ENCODE peak calls at places on chromosomes 7 and 10, in five cellular contexts. One of them, this sample, is unnamed.

GRCh38 chr7:152074673-152075072 is 49.2 kb downstream of the GALNT11 start:
- DNase-seq in HCT116: no peak
- DNase-seq in SK-N-SH: no peak
- DNase-seq in GM12878: no peak
- DNase-seq in HepG2: peak
- DNase-seq in this sample: no peak

GRCh38 chr7:76513817-76514799 is 3.8 kb downstream of the UPK3B start:
- DNase-seq in HCT116: no peak
- DNase-seq in SK-N-SH: no peak
- DNase-seq in GM12878: no peak
- DNase-seq in HepG2: no peak
- DNase-seq in this sample: no peak

GRCh38 chr10:4545077-4545476 is 280.9 kb upstream of the AKR1E2 start:
- DNase-seq in HCT116: no peak
- DNase-seq in SK-N-SH: no peak
- DNase-seq in GM12878: no peak
- DNase-seq in HepG2: no peak
- DNase-seq in this sample: no peak

GRCh38 chr7:132169730-132170129 is 406.5 kb downstream of the PLXNA4 start:
- DNase-seq in HCT116: no peak
- DNase-seq in SK-N-SH: no peak
- DNase-seq in GM12878: no peak
- DNase-seq in HepG2: no peak
- DNase-seq in this sample: peak

GRCh38 chr7:82729172-82730030 is 285.8 kb upstream of the CACNA2D1 start:
- DNase-seq in HCT116: peak
- DNase-seq in SK-N-SH: peak
- DNase-seq in GM12878: no peak
- DNase-seq in HepG2: peak
- DNase-seq in this sample: peak

GRCh38 chr7:112207106-112207592 is 654 bp downstream of the ZNF277 start:
- DNase-seq in HCT116: no peak
- DNase-seq in SK-N-SH: peak
- DNase-seq in GM12878: no peak
- DNase-seq in HepG2: no peak
- DNase-seq in this sample: peak

GRCh38 chr7:112212516-112213036 is 6.1 kb downstream of the ZNF277 start:
- DNase-seq in HCT116: no peak
- DNase-seq in SK-N-SH: no peak
- DNase-seq in GM12878: no peak
- DNase-seq in HepG2: no peak
- DNase-seq in this sample: no peak

GRCh38 chr10:69704231-69704630 is 74.2 kb downstream of the FAM241B start:
- DNase-seq in HCT116: no peak
- DNase-seq in SK-N-SH: no peak
- DNase-seq in GM12878: no peak
- DNase-seq in HepG2: no peak
- DNase-seq in this sample: no peak

GRCh38 chr10:27742195-27742925 is 3.3 kb downstream of the MKX start:
- DNase-seq in HCT116: peak
- DNase-seq in SK-N-SH: peak
- DNase-seq in GM12878: peak
- DNase-seq in HepG2: peak
- DNase-seq in this sample: peak

GRCh38 chr10:89280501-89280900 is 21.3 kb upstream of the IFIT2 start:
- DNase-seq in HCT116: no peak
- DNase-seq in SK-N-SH: no peak
- DNase-seq in GM12878: no peak
- DNase-seq in HepG2: no peak
- DNase-seq in this sample: no peak

GRCh38 chr10:70921285-70921684 is 32.9 kb upstream of the PCBD1 start:
- DNase-seq in HCT116: no peak
- DNase-seq in SK-N-SH: no peak
- DNase-seq in GM12878: no peak
- DNase-seq in HepG2: no peak
- DNase-seq in this sample: no peak

GRCh38 chr7:45885264-45885882 is 2.9 kb upstream of the IGFBP1 start:
- DNase-seq in HCT116: peak
- DNase-seq in SK-N-SH: no peak
- DNase-seq in GM12878: no peak
- DNase-seq in HepG2: peak
- DNase-seq in this sample: no peak

GRCh38 chr10:71025535-71025934 is 137.2 kb upstream of the PCBD1 start:
- DNase-seq in HCT116: no peak
- DNase-seq in SK-N-SH: no peak
- DNase-seq in GM12878: no peak
- DNase-seq in HepG2: no peak
- DNase-seq in this sample: peak

GRCh38 chr10:97029271-97029670 is 156.5 kb downstream of the SLIT1 start:
- DNase-seq in HCT116: no peak
- DNase-seq in SK-N-SH: no peak
- DNase-seq in GM12878: no peak
- DNase-seq in HepG2: no peak
- DNase-seq in this sample: no peak

GRCh38 chr7:46764100-46764941 is 817.6 kb downstream of the TNS3 start:
- DNase-seq in HCT116: peak
- DNase-seq in SK-N-SH: no peak
- DNase-seq in GM12878: peak
- DNase-seq in HepG2: no peak
- DNase-seq in this sample: no peak

GRCh38 chr10:13998090-13998838 is 332.5 kb downstream of the FRMD4A start:
- DNase-seq in HCT116: no peak
- DNase-seq in SK-N-SH: no peak
- DNase-seq in GM12878: no peak
- DNase-seq in HepG2: no peak
- DNase-seq in this sample: no peak

GRCh38 chr7:94698275-94698674 is 42.3 kb upstream of the SGCE start:
- DNase-seq in HCT116: peak
- DNase-seq in SK-N-SH: no peak
- DNase-seq in GM12878: no peak
- DNase-seq in HepG2: peak
- DNase-seq in this sample: no peak

GRCh38 chr10:21607907-21608306 is 73.9 kb downstream of the MLLT10 start:
- DNase-seq in HCT116: no peak
- DNase-seq in SK-N-SH: no peak
- DNase-seq in GM12878: no peak
- DNase-seq in HepG2: no peak
- DNase-seq in this sample: no peak

GRCh38 chr10:72692057-72692891 is at the start of gene MCU:
- DNase-seq in HCT116: no peak
- DNase-seq in SK-N-SH: peak
- DNase-seq in GM12878: no peak
- DNase-seq in HepG2: no peak
- DNase-seq in this sample: peak

GRCh38 chr10:132065491-132066105 is at the start of gene JAKMIP3:
- DNase-seq in HCT116: no peak
- DNase-seq in SK-N-SH: no peak
- DNase-seq in GM12878: no peak
- DNase-seq in HepG2: peak
- DNase-seq in this sample: no peak

GRCh38 chr7:101555921-101556275 is 73.2 kb downstream of the MYL10 start:
- DNase-seq in HCT116: no peak
- DNase-seq in SK-N-SH: no peak
- DNase-seq in GM12878: no peak
- DNase-seq in HepG2: no peak
- DNase-seq in this sample: no peak

GRCh38 chr7:148932-149855 is 43.2 kb upstream of the FAM20C start:
- DNase-seq in HCT116: peak
- DNase-seq in SK-N-SH: peak
- DNase-seq in GM12878: peak
- DNase-seq in HepG2: peak
- DNase-seq in this sample: peak

GRCh38 chr10:47031953-47032465 is 120.8 kb downstream of the PTPN20 start:
- DNase-seq in HCT116: no peak
- DNase-seq in SK-N-SH: no peak
- DNase-seq in GM12878: no peak
- DNase-seq in HepG2: no peak
- DNase-seq in this sample: no peak

GRCh38 chr10:66931949-66932343 is 6.1 kb downstream of the LRRTM3 start:
- DNase-seq in HCT116: no peak
- DNase-seq in SK-N-SH: no peak
- DNase-seq in GM12878: no peak
- DNase-seq in HepG2: no peak
- DNase-seq in this sample: no peak

GRCh38 chr7:116553168-116553567 is 28.3 kb downstream of the CAV1 start:
- DNase-seq in HCT116: no peak
- DNase-seq in SK-N-SH: no peak
- DNase-seq in GM12878: no peak
- DNase-seq in HepG2: no peak
- DNase-seq in this sample: no peak

GRCh38 chr10:60140681-60141632 is 234.6 kb upstream of the CCDC6 start:
- DNase-seq in HCT116: no peak
- DNase-seq in SK-N-SH: no peak
- DNase-seq in GM12878: no peak
- DNase-seq in HepG2: peak
- DNase-seq in this sample: peak

GRCh38 chr7:142585425-142585824 is 163.8 kb upstream of the PRSS1 start:
- DNase-seq in HCT116: no peak
- DNase-seq in SK-N-SH: no peak
- DNase-seq in GM12878: no peak
- DNase-seq in HepG2: no peak
- DNase-seq in this sample: no peak

GRCh38 chr7:111362660-111363059 is 199.6 kb downstream of the IMMP2L start:
- DNase-seq in HCT116: no peak
- DNase-seq in SK-N-SH: no peak
- DNase-seq in GM12878: no peak
- DNase-seq in HepG2: no peak
- DNase-seq in this sample: no peak

GRCh38 chr7:4683884-4684565 is 1.9 kb downstream of the FOXK1 start:
- DNase-seq in HCT116: no peak
- DNase-seq in SK-N-SH: peak
- DNase-seq in GM12878: peak
- DNase-seq in HepG2: peak
- DNase-seq in this sample: peak

GRCh38 chr10:131176907-131177306 is 134.6 kb downstream of the TCERG1L start:
- DNase-seq in HCT116: no peak
- DNase-seq in SK-N-SH: no peak
- DNase-seq in GM12878: no peak
- DNase-seq in HepG2: no peak
- DNase-seq in this sample: no peak

GRCh38 chr10:14039968-14040668 is 290.6 kb downstream of the FRMD4A start:
- DNase-seq in HCT116: no peak
- DNase-seq in SK-N-SH: no peak
- DNase-seq in GM12878: no peak
- DNase-seq in HepG2: no peak
- DNase-seq in this sample: no peak

GRCh38 chr10:121373411-121373810 is 224.8 kb downstream of the FGFR2 start:
- DNase-seq in HCT116: no peak
- DNase-seq in SK-N-SH: no peak
- DNase-seq in GM12878: no peak
- DNase-seq in HepG2: no peak
- DNase-seq in this sample: no peak

GRCh38 chr10:17805921-17806577 is 3.1 kb upstream of the MRC1 start:
- DNase-seq in HCT116: peak
- DNase-seq in SK-N-SH: no peak
- DNase-seq in GM12878: no peak
- DNase-seq in HepG2: no peak
- DNase-seq in this sample: peak

DNA sequence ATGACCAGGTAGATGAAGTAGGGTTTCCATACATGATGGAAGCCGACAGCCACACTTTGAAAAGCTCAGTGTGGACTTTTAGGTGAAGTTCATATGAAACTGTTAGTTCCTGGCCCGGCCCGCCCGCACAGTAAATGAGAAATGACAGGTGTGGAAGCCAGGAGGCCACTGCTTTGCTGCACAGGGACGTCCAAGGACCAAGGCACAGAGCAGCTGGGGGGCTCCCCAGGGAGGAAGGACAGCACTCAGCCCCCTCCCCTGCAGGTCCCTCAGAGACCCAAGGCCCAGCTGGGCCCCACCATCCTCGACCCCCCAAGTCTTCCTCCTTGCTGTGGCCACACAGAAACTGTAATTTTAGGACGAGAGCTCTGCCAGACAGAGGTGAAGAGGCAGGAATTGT is 219.2 kb downstream of the PTPRN2 start:
- DNase-seq in HCT116: no peak
- DNase-seq in SK-N-SH: no peak
- DNase-seq in GM12878: no peak
- DNase-seq in HepG2: no peak
- DNase-seq in this sample: no peak
- TF ChIP-seq ZBTB33 in HCT116: no peak
- TF ChIP-seq ZBTB33 in SK-N-SH: no peak
- TF ChIP-seq ZBTB33 in GM12878: no peak
- TF ChIP-seq ZBTB33 in HepG2: no peak
- TF ChIP-seq ZBTB33 in this sample: no peak

GRCh38 chr7:106464169-106464568 is 179.4 kb upstream of the NAMPT start:
- DNase-seq in HCT116: no peak
- DNase-seq in SK-N-SH: no peak
- DNase-seq in GM12878: no peak
- DNase-seq in HepG2: no peak
- DNase-seq in this sample: no peak

GRCh38 chr7:106465704-106466468 is 181.1 kb upstream of the NAMPT start:
- DNase-seq in HCT116: no peak
- DNase-seq in SK-N-SH: no peak
- DNase-seq in GM12878: no peak
- DNase-seq in HepG2: no peak
- DNase-seq in this sample: no peak

GRCh38 chr7:106462914-106463482 is 178.2 kb upstream of the NAMPT start:
- DNase-seq in HCT116: no peak
- DNase-seq in SK-N-SH: no peak
- DNase-seq in GM12878: no peak
- DNase-seq in HepG2: no peak
- DNase-seq in this sample: no peak

GRCh38 chr7:106464651-106465050 is 179.9 kb upstream of the NAMPT start:
- DNase-seq in HCT116: no peak
- DNase-seq in SK-N-SH: no peak
- DNase-seq in GM12878: no peak
- DNase-seq in HepG2: no peak
- DNase-seq in this sample: no peak

GRCh38 chr7:106466867-106467266 is 182.1 kb upstream of the NAMPT start:
- DNase-seq in HCT116: no peak
- DNase-seq in SK-N-SH: no peak
- DNase-seq in GM12878: no peak
- DNase-seq in HepG2: no peak
- DNase-seq in this sample: no peak
- TF ChIP-seq ZBTB33 in HCT116: no peak
- TF ChIP-seq ZBTB33 in SK-N-SH: no peak
- TF ChIP-seq ZBTB33 in GM12878: no peak
- TF ChIP-seq ZBTB33 in HepG2: no peak
- TF ChIP-seq ZBTB33 in this sample: no peak

DNA sequence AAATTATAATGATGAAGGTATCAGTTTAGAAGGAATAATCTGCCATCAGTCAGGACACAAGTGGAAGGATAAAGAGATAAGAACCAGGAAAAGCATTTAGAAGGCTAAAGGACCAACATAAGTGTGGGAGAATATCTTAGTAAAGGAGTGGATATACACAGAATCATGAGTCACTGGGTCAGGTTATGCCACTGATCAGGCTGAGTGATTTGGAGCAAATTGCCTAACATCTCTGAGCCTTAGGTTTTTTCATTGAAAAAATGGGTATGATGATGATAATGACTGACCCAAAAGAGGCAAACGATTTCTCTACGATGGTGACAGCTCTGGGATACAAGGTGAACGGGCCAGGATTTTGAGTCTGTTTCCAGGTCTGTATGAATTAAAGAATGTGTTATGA is 2.8 kb upstream of the CUL1 start:
- DNase-seq in HCT116: no peak
- DNase-seq in SK-N-SH: no peak
- DNase-seq in GM12878: no peak
- DNase-seq in HepG2: no peak
- DNase-seq in this sample: no peak
- TF ChIP-seq ZBTB33 in HCT116: no peak
- TF ChIP-seq ZBTB33 in SK-N-SH: no peak
- TF ChIP-seq ZBTB33 in GM12878: no peak
- TF ChIP-seq ZBTB33 in HepG2: no peak
- TF ChIP-seq ZBTB33 in this sample: no peak

GRCh38 chr10:114829160-114829909 is 7.8 kb downstream of the FHIP2A start:
- DNase-seq in HCT116: no peak
- DNase-seq in SK-N-SH: no peak
- DNase-seq in GM12878: no peak
- DNase-seq in HepG2: no peak
- DNase-seq in this sample: no peak
- TF ChIP-seq ZBTB33 in HCT116: no peak
- TF ChIP-seq ZBTB33 in SK-N-SH: no peak
- TF ChIP-seq ZBTB33 in GM12878: no peak
- TF ChIP-seq ZBTB33 in HepG2: no peak
- TF ChIP-seq ZBTB33 in this sample: no peak

This sample was measured in K562.